ENCODE peak calls at places on chromosomes 12 and 14, in eight cellular contexts. F, A, N, E, D, P, V and R are unnamed samples.

GRCh38 chr14:72901361-72901760 is 7.5 kb upstream of the DPF3 start:
- DNase-seq in F (no peak), A (no peak), N (no peak), E (no peak), D (no peak), P (no peak), V (no peak), R (no peak)

GRCh38 chr14:99647407-99647806 is 2.5 kb downstream of the HHIPL1 start:
- DNase-seq in F (no peak), A (no peak), N (no peak), E (no peak), D (no peak), P (no peak), V (no peak), R (no peak)

GRCh38 chr14:69152181-69152943 is 557 bp downstream of the DCAF5 start:
- DNase-seq in F (no peak), A (no peak), N (no peak), E (no peak), D (no peak), P (peak; percentile 10), V (no peak), R (peak; percentile 83)

GRCh38 chr14:100524233-100524932 is 62.8 kb downstream of the BEGAIN start:
- DNase-seq in F (no peak), A (no peak), N (peak; percentile 79), E (no peak), D (no peak), P (no peak), V (peak; percentile 9), R (no peak)

GRCh38 chr14:104805941-104806624 is 5.2 kb downstream of the ZBTB42 start:
- DNase-seq in F (no peak), A (no peak), N (no peak), E (no peak), D (no peak), P (no peak), V (no peak), R (no peak)

GRCh38 chr14:91202234-91202974 is 42.1 kb downstream of the GPR68 start:
- DNase-seq in F (peak; percentile 12), A (peak; percentile 43), N (no peak), E (no peak), D (no peak), P (no peak), V (peak; percentile 34), R (no peak)

GRCh38 chr12:75641031-75641780 is 129.8 kb upstream of the KRR1 start:
- DNase-seq in F (no peak), A (no peak), N (no peak), E (no peak), D (peak; percentile 46), P (peak; percentile 8), V (no peak), R (no peak)

GRCh38 chr14:92846162-92846897 is 52.2 kb downstream of the GOLGA5 start:
- DNase-seq in F (no peak), A (no peak), N (no peak), E (no peak), D (no peak), P (no peak), V (no peak), R (no peak)

GRCh38 chr12:111347891-111348644 is 20.8 kb downstream of the PHETA1 start:
- DNase-seq in F (no peak), A (no peak), N (no peak), E (no peak), D (no peak), P (no peak), V (no peak), R (no peak)

GRCh38 chr12:81212996-81213696 is 135.3 kb downstream of the ACSS3 start:
- DNase-seq in F (no peak), A (peak; percentile 25), N (no peak), E (no peak), D (no peak), P (no peak), V (no peak), R (no peak)

GRCh38 chr14:36580856-36581831 is 1.3 kb downstream of the NKX2-8 start:
- DNase-seq in F (peak; percentile 88), A (no peak), N (no peak), E (no peak), D (peak; percentile 45), P (no peak), V (no peak), R (no peak)

GRCh38 chr12:49357099-49357678 is 10.1 kb upstream of the SPATS2 start:
- DNase-seq in F (no peak), A (no peak), N (no peak), E (no peak), D (no peak), P (no peak), V (no peak), R (no peak)

GRCh38 chr14:28635387-28635786 is 131.2 kb upstream of the FOXG1 start:
- DNase-seq in F (no peak), A (no peak), N (no peak), E (peak; percentile 6), D (no peak), P (no peak), V (no peak), R (no peak)

GRCh38 chr12:68159681-68160304 is at the start of gene IFNG:
- DNase-seq in F (no peak), A (no peak), N (no peak), E (no peak), D (no peak), P (no peak), V (no peak), R (no peak)

GRCh38 chr14:20787025-20787424 is 6.0 kb downstream of the RNASE6 start:
- DNase-seq in F (no peak), A (no peak), N (no peak), E (no peak), D (no peak), P (no peak), V (no peak), R (no peak)

GRCh38 chr14:20781805-20782204 is 737 bp downstream of the RNASE6 start:
- DNase-seq in F (no peak), A (no peak), N (no peak), E (no peak), D (no peak), P (no peak), V (no peak), R (no peak)

DNA sequence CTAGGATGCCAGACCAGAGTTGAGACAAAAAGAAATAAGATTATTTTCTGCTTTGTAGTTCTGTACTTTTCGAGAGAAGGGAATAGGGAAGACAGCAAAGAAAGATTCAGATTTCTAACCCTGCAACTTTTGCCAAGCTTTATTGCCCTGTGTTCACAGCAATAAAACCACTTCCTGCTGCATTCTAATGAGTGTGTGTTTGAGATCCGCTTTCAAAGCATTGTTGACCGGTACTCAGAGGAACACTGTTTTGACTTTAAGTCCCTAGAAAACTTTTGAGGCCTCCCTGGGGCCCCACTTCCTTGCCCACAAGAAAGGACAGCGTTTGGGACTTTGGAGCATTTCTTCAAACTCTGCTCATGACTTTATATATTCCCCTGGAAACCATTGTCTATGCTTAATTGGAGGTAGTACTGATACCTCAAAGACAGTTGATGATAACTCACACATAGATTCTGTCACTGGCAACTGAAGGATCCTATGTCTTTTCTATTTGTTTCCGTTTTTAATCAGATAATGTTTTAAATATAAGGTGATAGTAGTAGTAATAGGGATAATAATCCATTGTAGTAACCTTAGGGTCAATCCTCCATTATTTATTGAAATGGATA is 1.3 kb downstream of the RNASE6 start:
- DNase-seq in F (no peak), A (no peak), N (no peak), E (no peak), D (no peak), P (no peak), V (no peak), R (no peak)
- H3K4me3 ChIP-seq in F (no peak overlapping the region), A (no peak overlapping the region), N (peak overlapping the region; percentile 22), E (peak overlapping the region; percentile 24), D (no peak overlapping the region), P (no peak overlapping the region), V (no peak overlapping the region), R (no peak overlapping the region)

DNA sequence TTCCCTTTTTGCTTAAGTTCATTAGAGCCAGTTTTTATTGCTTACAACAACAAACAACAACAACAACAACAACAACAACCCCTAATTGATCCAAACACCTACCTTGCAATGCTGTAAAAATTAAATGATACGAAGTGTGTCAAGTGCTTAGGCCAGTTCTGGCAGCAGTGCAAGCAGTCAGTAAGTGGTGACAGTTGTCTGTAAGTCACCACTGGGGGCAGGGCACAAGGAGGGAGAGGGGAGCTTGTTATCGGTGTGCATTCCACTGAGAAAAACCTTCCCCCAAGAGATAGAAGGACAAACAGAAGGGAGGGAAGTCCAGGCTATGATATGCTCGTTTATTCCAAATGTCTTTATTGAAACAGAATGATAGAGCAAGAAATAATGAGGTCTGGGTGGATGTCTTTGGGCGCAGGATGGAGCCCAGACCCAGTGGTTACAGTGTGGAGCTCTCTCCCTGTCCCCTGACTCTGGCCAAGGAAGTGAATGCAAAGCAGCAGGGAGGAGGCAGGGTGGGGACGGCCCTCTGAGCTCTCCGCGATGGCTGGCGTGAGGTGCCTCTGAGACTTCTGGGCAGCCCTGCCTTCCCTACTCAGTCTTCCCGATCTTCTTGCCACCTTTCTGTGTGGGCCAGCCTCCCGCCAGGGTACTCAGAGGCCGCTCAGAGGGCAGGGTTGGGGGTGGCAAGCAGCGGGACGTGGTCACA is 6.5 kb downstream of the SLC22A17 start:
- DNase-seq in F (no peak), A (no peak), N (no peak), E (no peak), D (no peak), P (no peak), V (no peak), R (no peak)
- TF ChIP-seq CTCF in F (no peak), A (no peak), N (no peak), E (no peak), D (no peak), P (no peak), V (no peak), R (no peak)

DNA sequence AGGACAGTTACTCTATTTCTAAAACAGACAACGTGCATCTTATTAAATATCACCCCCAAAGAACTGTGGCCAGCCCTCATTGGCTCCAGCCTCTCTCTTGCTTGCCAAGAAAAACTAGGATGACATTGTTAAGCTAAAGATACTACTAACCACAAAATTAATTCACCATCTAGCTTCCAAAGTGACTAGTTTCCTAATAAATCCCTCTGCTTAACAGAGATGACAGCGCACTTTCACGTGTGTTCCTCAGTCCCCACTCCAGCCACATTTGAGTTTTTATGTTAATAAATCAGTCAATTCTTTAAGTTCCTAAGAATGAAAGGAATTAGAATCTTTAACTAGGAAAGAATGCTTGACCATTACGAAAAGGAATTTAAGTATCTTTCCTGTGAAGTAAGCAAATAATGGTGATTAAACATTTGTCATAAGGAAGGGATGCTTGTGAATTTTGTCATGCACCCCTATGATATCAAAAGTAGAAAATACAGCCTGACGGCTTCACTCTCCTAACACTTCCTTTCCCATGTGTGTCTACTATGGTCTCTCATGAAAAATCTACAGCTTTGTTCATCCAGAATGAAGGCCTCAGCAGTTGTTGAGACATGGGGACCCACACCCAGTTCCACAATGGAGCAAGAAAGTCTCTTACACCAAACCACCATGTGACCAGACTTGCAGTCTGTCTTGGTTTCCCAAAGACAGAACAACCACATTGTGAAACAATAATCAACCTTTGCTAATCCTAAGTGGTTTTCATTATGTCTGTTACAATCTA is 8.1 kb downstream of the CORO1C start:
- DNase-seq in F (no peak), A (no peak), N (no peak), E (peak; percentile 47), D (peak; percentile 46), P (no peak), V (no peak), R (no peak)
- TF ChIP-seq POLR2A in F (no peak), A (no peak), N (no peak), E (no peak), D (no peak), P (no peak), V (no peak), R (no peak)

DNA sequence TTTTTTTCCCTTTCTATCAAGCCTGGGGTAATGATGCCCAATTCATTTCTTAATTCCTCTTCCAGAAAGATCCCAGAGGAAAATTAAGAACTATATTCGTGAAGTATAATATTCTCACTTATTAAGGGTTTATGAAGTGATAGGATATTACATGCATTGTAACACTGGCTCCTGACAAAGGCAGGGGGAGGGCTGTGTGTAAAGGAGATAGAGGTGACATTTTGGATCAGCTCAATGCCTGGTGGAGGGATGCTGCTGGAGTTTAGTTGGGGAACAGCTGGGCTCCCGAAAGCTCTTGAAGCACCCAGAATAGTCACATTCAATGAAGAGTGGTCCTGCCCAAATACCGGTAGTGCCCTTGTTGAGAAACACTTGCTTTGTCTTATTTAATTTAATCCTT is 774 bp downstream of the SERPINA11 start:
- DNase-seq in F (no peak), A (no peak), N (no peak), E (no peak), D (no peak), P (no peak), V (no peak), R (no peak)
- H3K4me3 ChIP-seq in F (no peak overlapping the region), A (no peak overlapping the region), N (no peak overlapping the region), E (no peak overlapping the region), D (no peak overlapping the region), P (no peak overlapping the region), V (no peak overlapping the region), R (no peak overlapping the region)